ENCODE peak calls at places on chromosomes 16 and 17, in nine cellular contexts. One of them, this sample, is unnamed.
A peak's percentile ranks its signal among the peaks of the same experiment; 100 is the strongest.

GRCh38 chr17:53101706-53102105 is 721.0 kb upstream of the KIF2B start:
- DNase-seq in A549: no peak
- DNase-seq in GM20000: no peak
- DNase-seq in GM13977: no peak
- DNase-seq in AG09319: no peak
- DNase-seq in AG04449: no peak
- DNase-seq in uterus: no peak
- DNase-seq in lower lobe of right lung: no peak
- DNase-seq in choroid plexus epithelial cell: no peak
- DNase-seq in this sample: no peak

GRCh38 chr17:75486151-75486550 is 29.2 kb downstream of the CASKIN2 start:
- DNase-seq in A549: no peak
- DNase-seq in GM20000: no peak
- DNase-seq in GM13977: no peak
- DNase-seq in AG09319: no peak
- DNase-seq in AG04449: no peak
- DNase-seq in uterus: no peak
- DNase-seq in lower lobe of right lung: peak; percentile 47
- DNase-seq in choroid plexus epithelial cell: no peak
- DNase-seq in this sample: no peak

GRCh38 chr16:66188786-66189725 is 177.4 kb upstream of the CDH5 start:
- DNase-seq in A549: no peak
- DNase-seq in GM20000: no peak
- DNase-seq in GM13977: no peak
- DNase-seq in AG09319: peak; percentile 32
- DNase-seq in AG04449: no peak
- DNase-seq in uterus: peak; percentile 42
- DNase-seq in lower lobe of right lung: no peak
- DNase-seq in choroid plexus epithelial cell: peak; percentile 85
- DNase-seq in this sample: no peak

GRCh38 chr17:77601054-77601979 is 357.2 kb upstream of the TNRC6C start:
- DNase-seq in A549: no peak
- DNase-seq in GM20000: no peak
- DNase-seq in GM13977: no peak
- DNase-seq in AG09319: no peak
- DNase-seq in AG04449: no peak
- DNase-seq in uterus: peak; percentile 51
- DNase-seq in lower lobe of right lung: no peak
- DNase-seq in choroid plexus epithelial cell: no peak
- DNase-seq in this sample: no peak

GRCh38 chr17:38693700-38694329 is 11.3 kb upstream of the MLLT6 start:
- DNase-seq in A549: no peak
- DNase-seq in GM20000: no peak
- DNase-seq in GM13977: no peak
- DNase-seq in AG09319: peak; percentile 57
- DNase-seq in AG04449: no peak
- DNase-seq in uterus: peak; percentile 95
- DNase-seq in lower lobe of right lung: peak; percentile 61
- DNase-seq in choroid plexus epithelial cell: peak; percentile 55
- DNase-seq in this sample: no peak

GRCh38 chr17:32807577-32807976 is 69.3 kb downstream of the MYO1D start:
- DNase-seq in A549: no peak
- DNase-seq in GM20000: no peak
- DNase-seq in GM13977: no peak
- DNase-seq in AG09319: no peak
- DNase-seq in AG04449: no peak
- DNase-seq in uterus: no peak
- DNase-seq in lower lobe of right lung: no peak
- DNase-seq in choroid plexus epithelial cell: no peak
- DNase-seq in this sample: no peak

GRCh38 chr16:12551946-12552345 is 251.7 kb downstream of the CPPED1 start:
- DNase-seq in A549: no peak
- DNase-seq in GM20000: no peak
- DNase-seq in GM13977: no peak
- DNase-seq in AG09319: no peak
- DNase-seq in AG04449: no peak
- DNase-seq in uterus: no peak
- DNase-seq in lower lobe of right lung: no peak
- DNase-seq in choroid plexus epithelial cell: no peak
- DNase-seq in this sample: no peak

GRCh38 chr17:45789874-45790273 is 5.8 kb downstream of the CRHR1 start:
- DNase-seq in A549: no peak
- DNase-seq in GM20000: no peak
- DNase-seq in GM13977: no peak
- DNase-seq in AG09319: no peak
- DNase-seq in AG04449: no peak
- DNase-seq in uterus: no peak
- DNase-seq in lower lobe of right lung: no peak
- DNase-seq in choroid plexus epithelial cell: no peak
- DNase-seq in this sample: no peak

GRCh38 chr16:55470533-55471371 is 8.2 kb upstream of the MMP2 start:
- DNase-seq in A549: no peak
- DNase-seq in GM20000: no peak
- DNase-seq in GM13977: no peak
- DNase-seq in AG09319: no peak
- DNase-seq in AG04449: no peak
- DNase-seq in uterus: no peak
- DNase-seq in lower lobe of right lung: no peak
- DNase-seq in choroid plexus epithelial cell: peak; percentile 58
- DNase-seq in this sample: no peak

GRCh38 chr16:71562552-71562951 is 14.3 kb downstream of the TAT start:
- DNase-seq in A549: no peak
- DNase-seq in GM20000: no peak
- DNase-seq in GM13977: no peak
- DNase-seq in AG09319: no peak
- DNase-seq in AG04449: no peak
- DNase-seq in uterus: no peak
- DNase-seq in lower lobe of right lung: no peak
- DNase-seq in choroid plexus epithelial cell: no peak
- DNase-seq in this sample: no peak

GRCh38 chr17:42200702-42201101 is 6.4 kb upstream of the GHDC start:
- DNase-seq in A549: no peak
- DNase-seq in GM20000: no peak
- DNase-seq in GM13977: no peak
- DNase-seq in AG09319: no peak
- DNase-seq in AG04449: no peak
- DNase-seq in uterus: no peak
- DNase-seq in lower lobe of right lung: no peak
- DNase-seq in choroid plexus epithelial cell: no peak
- DNase-seq in this sample: no peak

GRCh38 chr17:8745586-8746500 is 1.2 kb upstream of the CCDC42 start:
- DNase-seq in A549: peak; percentile 85
- DNase-seq in GM20000: peak; percentile 96
- DNase-seq in GM13977: peak; percentile 94
- DNase-seq in AG09319: peak; percentile 5
- DNase-seq in AG04449: no peak
- DNase-seq in uterus: peak; percentile 64
- DNase-seq in lower lobe of right lung: peak; percentile 85
- DNase-seq in choroid plexus epithelial cell: peak; percentile 39
- DNase-seq in this sample: no peak

GRCh38 chr17:83029571-83029970 is 49.8 kb upstream of the METRNL start:
- DNase-seq in A549: no peak
- DNase-seq in GM20000: no peak
- DNase-seq in GM13977: no peak
- DNase-seq in AG09319: no peak
- DNase-seq in AG04449: no peak
- DNase-seq in uterus: no peak
- DNase-seq in lower lobe of right lung: no peak
- DNase-seq in choroid plexus epithelial cell: no peak
- DNase-seq in this sample: no peak

GRCh38 chr17:80605326-80606066 is 60.9 kb downstream of the RPTOR start:
- DNase-seq in A549: peak; percentile 40
- DNase-seq in GM20000: peak; percentile 87
- DNase-seq in GM13977: peak; percentile 85
- DNase-seq in AG09319: no peak
- DNase-seq in AG04449: no peak
- DNase-seq in uterus: no peak
- DNase-seq in lower lobe of right lung: no peak
- DNase-seq in choroid plexus epithelial cell: no peak
- DNase-seq in this sample: peak; percentile 31

GRCh38 chr17:50356418-50356817 is 10.5 kb downstream of the XYLT2 start:
- DNase-seq in A549: no peak
- DNase-seq in GM20000: no peak
- DNase-seq in GM13977: no peak
- DNase-seq in AG09319: no peak
- DNase-seq in AG04449: no peak
- DNase-seq in uterus: no peak
- DNase-seq in lower lobe of right lung: no peak
- DNase-seq in choroid plexus epithelial cell: no peak
- DNase-seq in this sample: no peak

GRCh38 chr17:66620528-66620927 is 214.4 kb upstream of the CACNG5 start:
- DNase-seq in A549: no peak
- DNase-seq in GM20000: no peak
- DNase-seq in GM13977: no peak
- DNase-seq in AG09319: no peak
- DNase-seq in AG04449: no peak
- DNase-seq in uterus: no peak
- DNase-seq in lower lobe of right lung: no peak
- DNase-seq in choroid plexus epithelial cell: no peak
- DNase-seq in this sample: no peak

GRCh38 chr16:67029249-67030096 is 524 bp downstream of the CBFB start:
- DNase-seq in A549: peak; percentile 36
- DNase-seq in GM20000: peak; percentile 75
- DNase-seq in GM13977: peak; percentile 73
- DNase-seq in AG09319: no peak
- DNase-seq in AG04449: no peak
- DNase-seq in uterus: peak; percentile 59
- DNase-seq in lower lobe of right lung: peak; percentile 83
- DNase-seq in choroid plexus epithelial cell: peak; percentile 62
- DNase-seq in this sample: no peak

GRCh38 chr17:61904094-61904710 is 23.6 kb downstream of the INTS2 start:
- DNase-seq in A549: no peak
- DNase-seq in GM20000: peak; percentile 68
- DNase-seq in GM13977: peak; percentile 71
- DNase-seq in AG09319: no peak
- DNase-seq in AG04449: no peak
- DNase-seq in uterus: no peak
- DNase-seq in lower lobe of right lung: no peak
- DNase-seq in choroid plexus epithelial cell: no peak
- DNase-seq in this sample: no peak

GRCh38 chr16:51327001-51327400 is 175.9 kb upstream of the SALL1 start:
- DNase-seq in A549: no peak
- DNase-seq in GM20000: no peak
- DNase-seq in GM13977: no peak
- DNase-seq in AG09319: no peak
- DNase-seq in AG04449: no peak
- DNase-seq in uterus: peak; percentile 45
- DNase-seq in lower lobe of right lung: no peak
- DNase-seq in choroid plexus epithelial cell: peak; percentile 58
- DNase-seq in this sample: no peak

GRCh38 chr17:56679148-56679766 is 85.8 kb downstream of the NOG start:
- DNase-seq in A549: peak; percentile 66
- DNase-seq in GM20000: peak; percentile 43
- DNase-seq in GM13977: peak; percentile 40
- DNase-seq in AG09319: no peak
- DNase-seq in AG04449: no peak
- DNase-seq in uterus: no peak
- DNase-seq in lower lobe of right lung: no peak
- DNase-seq in choroid plexus epithelial cell: peak; percentile 53
- DNase-seq in this sample: no peak
- TF ChIP-seq CTCF in A549: peak; percentile 66
- TF ChIP-seq CTCF in GM20000: peak; percentile 14
- TF ChIP-seq CTCF in GM13977: peak; percentile 47
- TF ChIP-seq CTCF in AG09319: peak; percentile 69
- TF ChIP-seq CTCF in AG04449: peak; percentile 52
- TF ChIP-seq CTCF in uterus: peak; percentile 20
- TF ChIP-seq CTCF in lower lobe of right lung: peak; percentile 53
- TF ChIP-seq CTCF in choroid plexus epithelial cell: peak; percentile 69
- TF ChIP-seq CTCF in this sample: peak; percentile 58

GRCh38 chr16:86836503-86837125 is 258.3 kb downstream of the FOXL1 start:
- DNase-seq in A549: no peak
- DNase-seq in GM20000: no peak
- DNase-seq in GM13977: no peak
- DNase-seq in AG09319: peak; percentile 56
- DNase-seq in AG04449: peak; percentile 87
- DNase-seq in uterus: no peak
- DNase-seq in lower lobe of right lung: no peak
- DNase-seq in choroid plexus epithelial cell: peak; percentile 92
- DNase-seq in this sample: no peak
- TF ChIP-seq CTCF in A549: no peak
- TF ChIP-seq CTCF in GM20000: no peak
- TF ChIP-seq CTCF in GM13977: no peak
- TF ChIP-seq CTCF in AG09319: peak; percentile 2
- TF ChIP-seq CTCF in AG04449: no peak
- TF ChIP-seq CTCF in uterus: no peak
- TF ChIP-seq CTCF in lower lobe of right lung: no peak
- TF ChIP-seq CTCF in choroid plexus epithelial cell: peak; percentile 12
- TF ChIP-seq CTCF in this sample: no peak

DNA sequence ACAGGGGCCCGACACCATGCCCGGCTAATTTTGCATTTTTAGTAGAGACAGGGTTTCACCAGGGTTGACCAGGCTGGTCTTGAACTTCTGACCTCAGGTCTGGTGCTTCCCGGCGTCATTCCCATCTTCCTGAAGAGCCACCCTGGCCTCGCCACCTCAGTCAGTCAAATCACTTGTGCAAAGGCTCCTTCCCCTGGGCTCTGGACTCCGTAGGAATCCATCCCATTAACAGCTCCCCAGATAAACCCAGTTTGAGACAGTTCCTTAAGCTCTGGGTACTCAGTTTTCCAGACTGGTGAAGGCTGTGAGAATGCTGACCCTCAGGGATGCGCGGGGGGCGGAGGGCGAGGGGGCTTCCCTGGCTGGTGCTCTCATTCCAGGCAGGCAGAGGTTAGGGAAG is 39.5 kb downstream of the MRM1 start:
- DNase-seq in A549: no peak
- DNase-seq in GM20000: no peak
- DNase-seq in GM13977: no peak
- DNase-seq in AG09319: no peak
- DNase-seq in AG04449: no peak
- DNase-seq in uterus: no peak
- DNase-seq in lower lobe of right lung: no peak
- DNase-seq in choroid plexus epithelial cell: no peak
- DNase-seq in this sample: no peak
- TF ChIP-seq CTCF in A549: no peak
- TF ChIP-seq CTCF in GM20000: no peak
- TF ChIP-seq CTCF in GM13977: no peak
- TF ChIP-seq CTCF in AG09319: no peak
- TF ChIP-seq CTCF in AG04449: no peak
- TF ChIP-seq CTCF in uterus: no peak
- TF ChIP-seq CTCF in lower lobe of right lung: no peak
- TF ChIP-seq CTCF in choroid plexus epithelial cell: no peak
- TF ChIP-seq CTCF in this sample: no peak

DNA sequence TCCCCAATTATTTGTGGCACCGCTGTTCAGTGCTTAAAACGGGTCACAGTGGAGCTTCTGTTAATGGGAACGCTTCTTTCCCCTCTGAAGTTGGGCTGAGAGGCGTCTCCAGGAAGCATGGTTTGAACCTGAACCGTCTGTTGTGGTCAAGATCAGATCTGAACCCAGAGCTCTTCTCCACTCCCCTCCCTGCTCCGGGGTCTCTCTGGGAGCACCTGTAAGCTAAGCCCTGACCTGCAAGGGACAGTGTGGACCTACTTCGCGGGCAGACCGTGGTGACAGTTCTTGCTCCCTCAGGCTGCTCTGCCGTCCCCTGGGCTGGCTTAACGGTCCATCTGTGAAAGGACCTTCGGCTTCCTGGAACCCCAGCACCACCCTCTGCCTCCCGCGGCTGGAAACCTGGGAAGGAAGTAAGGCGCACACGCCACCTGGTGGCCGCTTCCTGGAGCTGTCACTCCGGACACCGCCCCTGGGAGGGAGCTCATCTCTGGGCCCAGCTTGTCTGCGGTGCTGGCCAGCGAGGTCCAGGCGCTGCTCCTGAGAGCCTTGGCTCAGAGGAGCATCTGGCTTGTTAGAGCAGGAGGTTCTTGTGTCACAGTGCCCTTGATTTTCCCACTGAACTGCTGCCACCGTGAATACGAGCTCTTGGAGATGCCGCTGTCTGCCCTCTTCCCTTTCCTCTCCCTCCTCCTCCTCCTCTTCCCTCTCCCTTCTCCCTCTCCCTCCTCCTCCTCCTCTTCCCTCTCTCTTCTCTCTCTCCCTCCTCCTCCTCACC is 518.5 kb upstream of the EEF2KMT start:
- DNase-seq in A549: peak; percentile 58
- DNase-seq in GM20000: peak; percentile 57
- DNase-seq in GM13977: peak; percentile 35
- DNase-seq in AG09319: no peak
- DNase-seq in AG04449: no peak
- DNase-seq in uterus: no peak
- DNase-seq in lower lobe of right lung: peak; percentile 60
- DNase-seq in choroid plexus epithelial cell: no peak
- DNase-seq in this sample: no peak
- TF ChIP-seq CTCF in A549: peak; percentile 59
- TF ChIP-seq CTCF in GM20000: peak; percentile 51
- TF ChIP-seq CTCF in GM13977: peak; percentile 67
- TF ChIP-seq CTCF in AG09319: no peak
- TF ChIP-seq CTCF in AG04449: no peak
- TF ChIP-seq CTCF in uterus: no peak
- TF ChIP-seq CTCF in lower lobe of right lung: peak; percentile 69
- TF ChIP-seq CTCF in choroid plexus epithelial cell: no peak
- TF ChIP-seq CTCF in this sample: peak; percentile 60